ENCODE peak calls at places on chromosomes 5 and 9, in ten cellular contexts. T is nucleus accumbens; H is EH; K is endothelial cell; L is cardiac muscle cell; R is progenitor cell of endocrine pancreas; N is stimulated activated CD8-positive, alpha-beta memory T cell treated with anti-CD3 and anti-CD28 coated beads, Interleukin-15, amount 100 ng/mL, for 24 hours; Z is HEK293T; J is WTC11; F is AG09309. G is an unnamed sample.

GRCh38 chr9:120236596-120236995 is 343.4 kb downstream of the CDK5RAP2 start:
- DNase-seq in T (no peak), H (no peak), K (no peak), L (no peak), R (no peak), N (no peak), Z (no peak), J (no peak), F (no peak), G (no peak)

GRCh38 chr5:33337621-33337960 is 103.2 kb upstream of the TARS1 start:
- DNase-seq in T (no peak), H (no peak), K (no peak), L (no peak), R (no peak), N (no peak), Z (no peak), J (no peak), F (no peak), G (no peak)

GRCh38 chr5:42740920-42741319 is 15.7 kb upstream of the CCDC152 start:
- DNase-seq in T (no peak), H (no peak), K (no peak), L (no peak), R (no peak), N (no peak), Z (no peak), J (no peak), F (no peak), G (no peak)

GRCh38 chr5:133324058-133324457 is 272.2 kb downstream of the HSPA4 start:
- DNase-seq in T (no peak), H (no peak), K (no peak), L (no peak), R (no peak), N (no peak), Z (no peak), J (no peak), F (no peak), G (no peak)

GRCh38 chr9:70747335-70747734 is 332.9 kb upstream of the KLF9 start:
- DNase-seq in T (no peak), H (peak), K (no peak), L (no peak), R (no peak), N (no peak), Z (peak), J (no peak), F (peak), G (no peak)

GRCh38 chr9:95993342-95993741 is 117.9 kb downstream of the ERCC6L2 start:
- DNase-seq in T (no peak), H (no peak), K (no peak), L (no peak), R (no peak), N (no peak), Z (no peak), J (no peak), F (no peak), G (no peak)

GRCh38 chr5:139863361-139863760 is 67.8 kb downstream of the PSD2 start:
- DNase-seq in T (peak), H (no peak), K (no peak), L (no peak), R (no peak), N (no peak), Z (no peak), J (no peak), F (no peak), G (no peak)

GRCh38 chr5:67900515-67900914 is 315.0 kb upstream of the PIK3R1 start:
- DNase-seq in T (no peak), H (peak), K (no peak), L (no peak), R (no peak), N (no peak), Z (no peak), J (no peak), F (peak), G (no peak)

GRCh38 chr5:168947212-168947868 is 353.6 kb downstream of the SLIT3 start:
- DNase-seq in T (no peak), H (peak), K (peak), L (peak), R (peak), N (no peak), Z (peak), J (peak), F (no peak), G (no peak)

GRCh38 chr5:68330564-68330963 is 115.0 kb downstream of the PIK3R1 start:
- DNase-seq in T (no peak), H (peak), K (no peak), L (no peak), R (no peak), N (no peak), Z (no peak), J (no peak), F (no peak), G (no peak)

GRCh38 chr5:65482280-65482726 is 583 bp upstream of the ADAMTS6 start:
- DNase-seq in T (no peak), H (peak), K (no peak), L (peak), R (no peak), N (no peak), Z (no peak), J (no peak), F (no peak), G (no peak)

GRCh38 chr5:8913522-8913921 is 632.4 kb downstream of the SEMA5A start:
- DNase-seq in T (no peak), H (no peak), K (no peak), L (no peak), R (no peak), N (no peak), Z (no peak), J (no peak), F (no peak), G (no peak)

GRCh38 chr5:122877518-122877917 is 32.1 kb downstream of the SNX24 start:
- DNase-seq in T (no peak), H (no peak), K (no peak), L (no peak), R (no peak), N (no peak), Z (no peak), J (no peak), F (no peak), G (no peak)

GRCh38 chr5:73786043-73786831 is 160.2 kb downstream of the ARHGEF28 start:
- DNase-seq in T (no peak), H (no peak), K (no peak), L (no peak), R (no peak), N (no peak), Z (no peak), J (no peak), F (no peak), G (no peak)

GRCh38 chr5:107501965-107502691 is 168.6 kb downstream of the EFNA5 start:
- DNase-seq in T (no peak), H (peak), K (no peak), L (no peak), R (no peak), N (no peak), Z (no peak), J (no peak), F (no peak), G (peak)

GRCh38 chr9:72680593-72681317 is 159.3 kb downstream of the TMC1 start:
- DNase-seq in T (peak), H (no peak), K (no peak), L (no peak), R (no peak), N (no peak), Z (no peak), J (peak), F (no peak), G (no peak)

GRCh38 chr5:55022454-55022853 is 1.6 kb upstream of the GZMK start:
- DNase-seq in T (no peak), H (no peak), K (no peak), L (no peak), R (no peak), N (no peak), Z (no peak), J (no peak), F (no peak), G (no peak)

GRCh38 chr5:149426931-149427330 is 47.8 kb upstream of the IL17B start:
- DNase-seq in T (no peak), H (peak), K (no peak), L (no peak), R (no peak), N (no peak), Z (no peak), J (no peak), F (no peak), G (no peak)

GRCh38 chr5:54902817-54903473 is 82.4 kb downstream of the ESM1 start:
- DNase-seq in T (no peak), H (peak), K (no peak), L (no peak), R (no peak), N (no peak), Z (no peak), J (no peak), F (no peak), G (no peak)

GRCh38 chr9:124399323-124399962 is 15.8 kb downstream of the PSMB7 start:
- DNase-seq in T (peak), H (peak), K (no peak), L (no peak), R (no peak), N (no peak), Z (no peak), J (no peak), F (no peak), G (no peak)

GRCh38 chr5:5533927-5534326 is 111.5 kb downstream of the ICE1 start:
- DNase-seq in T (no peak), H (no peak), K (no peak), L (no peak), R (no peak), N (no peak), Z (no peak), J (no peak), F (no peak), G (no peak)

GRCh38 chr5:150323092-150323491 is 20.4 kb upstream of the ARSI start:
- DNase-seq in T (no peak), H (no peak), K (no peak), L (no peak), R (no peak), N (no peak), Z (no peak), J (no peak), F (no peak), G (no peak)

GRCh38 chr5:27171696-27172362 is 133.4 kb upstream of the CDH9 start:
- DNase-seq in T (no peak), H (no peak), K (no peak), L (no peak), R (no peak), N (no peak), Z (no peak), J (no peak), F (no peak), G (no peak)

GRCh38 chr9:93929231-93929630 is 25.9 kb downstream of the BARX1 start:
- DNase-seq in T (no peak), H (no peak), K (no peak), L (no peak), R (no peak), N (no peak), Z (no peak), J (no peak), F (no peak), G (no peak)

GRCh38 chr5:14040542-14040941 is 96.1 kb upstream of the DNAH5 start:
- DNase-seq in T (no peak), H (no peak), K (no peak), L (no peak), R (no peak), N (no peak), Z (no peak), J (no peak), F (no peak), G (no peak)

GRCh38 chr9:82466616-82467251 is 478.2 kb downstream of the SPATA31D1 start:
- DNase-seq in T (no peak), H (peak), K (peak), L (peak), R (peak), N (no peak), Z (peak), J (peak), F (no peak), G (no peak)

GRCh38 chr9:135340726-135341475 is 138.7 kb upstream of the PPP1R26 start:
- DNase-seq in T (no peak), H (no peak), K (no peak), L (no peak), R (no peak), N (no peak), Z (no peak), J (peak), F (no peak), G (peak)

GRCh38 chr9:120885968-120886367 is 9.0 kb upstream of the PHF19 start:
- DNase-seq in T (no peak), H (no peak), K (no peak), L (no peak), R (no peak), N (no peak), Z (no peak), J (no peak), F (no peak), G (no peak)